ENCODE peak calls at places on chromosomes 12 and 14, in ten cellular contexts. W, O, A, M, G, S, J, C, N and B are unnamed samples.

GRCh38 chr12:25977047-25977446 is 18.6 kb downstream of the RASSF8 start:
- DNase-seq in N (no peak), M (no peak), C (peak; percentile 10), O (no peak), W (no peak), A (no peak), G (peak; percentile 45), J (no peak), S (no peak), B (peak; percentile 87)

GRCh38 chr12:124588689-124589318 is 21.4 kb upstream of the NCOR2 start:
- DNase-seq in O (peak; percentile 63), J (no peak), W (peak; percentile 20), G (peak; percentile 51), N (no peak), S (no peak), C (peak; percentile 83), M (no peak), A (peak; percentile 79), B (peak; percentile 55)

GRCh38 chr14:66105819-66106218 is 380.4 kb upstream of the CCDC196 start:
- DNase-seq in O (no peak), A (no peak), G (peak; percentile 73), W (no peak), C (peak; percentile 83), J (no peak), S (no peak), N (no peak), M (no peak), B (peak; percentile 82)

GRCh38 chr14:101927859-101928258 is 36.5 kb upstream of the DYNC1H1 start:
- DNase-seq in W (no peak), N (no peak), A (peak; percentile 95), C (peak; percentile 12), O (peak; percentile 82), J (no peak), G (peak; percentile 60), M (no peak), S (peak; percentile 87), B (peak; percentile 97)

GRCh38 chr12:1629338-1630080 is 478 bp downstream of the WNT5B start:
- DNase-seq in J (no peak), W (no peak), G (no peak), N (no peak), M (peak; percentile 77), A (no peak), S (no peak), C (no peak), O (no peak), B (no peak)

GRCh38 chr12:71071466-71072097 is 86.2 kb downstream of the TSPAN8 start:
- DNase-seq in M (no peak), A (no peak), C (no peak), O (no peak), J (no peak), G (no peak), W (no peak), S (no peak), N (no peak), B (peak; percentile 41)

GRCh38 chr14:95533822-95534221 is 1.0 kb upstream of the GLRX5 start:
- DNase-seq in O (no peak), W (no peak), M (no peak), C (no peak), N (no peak), A (no peak), J (no peak), G (no peak), S (no peak), B (no peak)

GRCh38 chr14:79442776-79443175 is 768.5 kb downstream of the DIO2 start:
- DNase-seq in S (no peak), W (no peak), G (no peak), A (no peak), M (no peak), C (no peak), N (no peak), J (no peak), O (no peak), B (no peak)

GRCh38 chr12:6067152-6067916 is 57.1 kb downstream of the VWF start:
- DNase-seq in G (no peak), N (peak; percentile 69), A (no peak), S (no peak), M (peak; percentile 75), W (no peak), C (no peak), J (no peak), O (no peak), B (peak; percentile 37)

GRCh38 chr12:57793920-57794319 is 11.3 kb downstream of the TSFM start:
- DNase-seq in A (no peak), M (no peak), S (no peak), N (no peak), O (no peak), C (peak; percentile 94), W (no peak), G (peak; percentile 95), J (no peak), B (peak; percentile 95)

GRCh38 chr12:86513206-86513605 is 257.0 kb upstream of the MGAT4C start:
- DNase-seq in J (no peak), O (no peak), G (no peak), A (no peak), C (no peak), N (no peak), W (no peak), M (no peak), S (no peak), B (peak; percentile 18)

GRCh38 chr12:118345355-118345754 is 27.4 kb downstream of the TAOK3 start:
- DNase-seq in G (no peak), M (no peak), W (no peak), S (no peak), C (no peak), N (no peak), O (no peak), J (no peak), A (no peak), B (no peak)

GRCh38 chr14:39426605-39427004 is 5.6 kb downstream of the FBXO33 start:
- DNase-seq in N (peak; percentile 51), J (no peak), W (no peak), O (no peak), A (no peak), C (peak; percentile 53), M (no peak), G (peak; percentile 31), S (no peak), B (peak; percentile 76)

GRCh38 chr14:22387776-22388241 is 201.2 kb downstream of the DAD1 start:
- DNase-seq in G (no peak), W (no peak), N (no peak), M (no peak), J (no peak), S (no peak), O (no peak), A (no peak), C (no peak), B (no peak)

GRCh38 chr14:50059773-50060629 is 56.4 kb downstream of the VCPKMT start:
- DNase-seq in G (no peak), N (no peak), W (no peak), O (no peak), M (no peak), C (no peak), J (no peak), S (no peak), A (no peak), B (no peak)

GRCh38 chr14:50062438-50063039 is 53.8 kb downstream of the VCPKMT start:
- DNase-seq in S (no peak), W (peak; percentile 76), M (no peak), C (peak; percentile 77), O (peak; percentile 63), J (no peak), N (peak; percentile 63), G (peak; percentile 69), A (no peak), B (peak; percentile 62)

GRCh38 chr14:50061664-50062437 is 54.5 kb downstream of the VCPKMT start:
- DNase-seq in J (no peak), C (peak; percentile 38), N (no peak), O (peak; percentile 65), A (no peak), G (peak; percentile 50), M (no peak), W (peak; percentile 65), S (no peak), B (peak; percentile 16)

GRCh38 chr14:50063876-50064420 is 52.4 kb downstream of the VCPKMT start:
- DNase-seq in N (no peak), O (no peak), G (no peak), W (no peak), S (no peak), C (no peak), A (no peak), J (no peak), M (no peak), B (no peak)

GRCh38 chr14:50060871-50061663 is 55.3 kb downstream of the VCPKMT start:
- DNase-seq in M (no peak), G (peak; percentile 99), S (no peak), A (peak; percentile 83), O (peak; percentile 71), J (no peak), W (peak; percentile 17), N (peak; percentile 86), C (peak; percentile 96), B (peak; percentile 96)
- TF ChIP-seq CTCF in M (peak; percentile 19), G (no peak), S (peak; percentile 11), A (peak; percentile 58), O (no peak), J (no peak), W (no peak), N (no peak), C (peak; percentile 10), B (peak; percentile 53)

GRCh38 chr14:35229495-35230089 is 62.6 kb upstream of the PSMA6 start:
- DNase-seq in J (no peak), S (no peak), A (no peak), N (no peak), G (no peak), C (peak; percentile 29), W (no peak), M (no peak), O (no peak), B (no peak)
- TF ChIP-seq CTCF in J (peak; percentile 24), S (peak; percentile 29), A (peak; percentile 20), N (peak; percentile 51), G (peak; percentile 12), C (peak; percentile 25), W (peak; percentile 64), M (no peak), O (peak; percentile 20), B (peak; percentile 17)

GRCh38 chr14:78164226-78164853 is 5.8 kb upstream of the NRXN3 start:
- DNase-seq in W (no peak), M (peak; percentile 83), A (no peak), O (peak; percentile 31), S (no peak), C (peak; percentile 50), G (no peak), N (peak; percentile 48), J (peak; percentile 43), B (no peak)
- TF ChIP-seq CTCF in W (no peak), M (peak; percentile 74), A (no peak), O (peak; percentile 38), S (peak; percentile 48), C (peak; percentile 67), G (peak; percentile 13), N (peak; percentile 49), J (peak; percentile 74), B (peak; percentile 30)

DNA sequence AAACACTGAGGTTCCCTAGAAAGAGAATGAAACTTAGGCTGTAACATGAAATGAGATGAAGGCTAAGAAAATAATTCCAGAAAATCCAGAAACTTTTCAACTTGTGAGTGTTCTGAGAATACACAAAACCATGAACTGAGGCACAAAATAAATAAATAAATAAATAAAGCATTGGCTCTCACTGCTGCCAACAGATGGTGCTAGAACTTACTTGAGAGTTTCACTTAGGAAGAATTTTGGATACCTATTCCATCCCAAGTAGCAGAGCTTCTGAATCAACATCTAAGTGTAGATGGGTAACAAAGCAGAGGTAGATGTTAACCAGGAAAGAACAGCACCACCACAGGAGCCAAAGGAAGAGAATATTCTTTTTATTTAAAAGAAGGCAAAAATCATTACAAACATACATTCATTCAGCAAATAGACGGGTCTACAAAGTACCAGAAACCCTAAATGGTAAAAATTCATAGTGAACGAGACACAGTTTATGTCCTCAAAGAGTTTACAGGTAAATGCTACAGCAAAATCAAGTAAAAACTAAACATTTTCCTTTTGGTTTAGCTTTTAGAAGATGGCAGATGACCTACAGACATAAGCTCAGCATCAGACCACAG is 16.7 kb downstream of the EPS8 start:
- DNase-seq in O (no peak), N (peak; percentile 45), S (no peak), C (peak; percentile 41), A (no peak), M (no peak), G (no peak), W (no peak), J (no peak), B (peak; percentile 43)
- TF ChIP-seq CTCF in O (peak; percentile 41), N (peak; percentile 60), S (peak; percentile 56), C (peak; percentile 56), A (peak; percentile 13), M (no peak), G (peak; percentile 60), W (peak; percentile 37), J (peak; percentile 60), B (peak; percentile 50)